ENCODE peak calls at places on chromosomes 7 and 10, in six cellular contexts. W, Y, I, R, N and M are unnamed samples.

GRCh38 chr7:26093023-26093422 is 59.0 kb upstream of the NFE2L3 start:
- DNase-seq in N (no peak), Y (no peak), W (no peak), I (no peak), R (no peak), M (no peak)

GRCh38 chr10:31646519-31646918 is 282.1 kb downstream of the ARHGAP12 start:
- DNase-seq in Y (no peak), R (no peak), I (no peak), N (no peak), W (no peak), M (no peak)

GRCh38 chr10:127044191-127044590 is 139.0 kb downstream of the DOCK1 start:
- DNase-seq in I (peak), N (no peak), Y (no peak), W (no peak), R (no peak), M (no peak)

GRCh38 chr7:5213286-5213645 is 23.2 kb downstream of the WIPI2 start:
- DNase-seq in W (no peak), N (no peak), R (no peak), Y (no peak), I (no peak), M (no peak)

GRCh38 chr7:15015545-15016314 is 113.2 kb upstream of the DGKB start:
- DNase-seq in R (peak), W (no peak), I (peak), N (peak), Y (peak), M (peak)

GRCh38 chr10:23702977-23703414 is 264.1 kb downstream of the OTUD1 start:
- DNase-seq in N (peak), W (no peak), I (peak), R (peak), Y (peak), M (peak)

GRCh38 chr10:105206616-105207015 is 565.5 kb downstream of the SORCS3 start:
- DNase-seq in I (no peak), R (no peak), W (no peak), Y (no peak), N (no peak), M (no peak)

GRCh38 chr10:406976-407375 is 271.7 kb downstream of the ZMYND11 start:
- DNase-seq in N (no peak), R (no peak), W (no peak), I (no peak), Y (no peak), M (no peak)

GRCh38 chr10:35642023-35642792 is at the start of gene FZD8:
- DNase-seq in I (peak), Y (peak), N (peak), W (peak), R (peak), M (peak)

GRCh38 chr10:32207544-32207943 is 139.4 kb downstream of the EPC1 start:
- DNase-seq in W (peak), R (peak), N (peak), I (no peak), Y (no peak), M (no peak)

GRCh38 chr7:2979276-2979675 is 64.4 kb downstream of the CARD11 start:
- DNase-seq in I (no peak), W (no peak), N (no peak), R (no peak), Y (no peak), M (no peak)

GRCh38 chr10:100168313-100168643 is 17.6 kb downstream of the ERLIN1 start:
- DNase-seq in I (no peak), Y (no peak), R (no peak), N (no peak), W (no peak), M (no peak)

GRCh38 chr7:83162402-83163256 is at the start of gene PCLO:
- DNase-seq in W (no peak), N (peak), Y (no peak), I (peak), R (peak), M (peak)